ENCODE peak calls at places on chromosome 21, in five cellular contexts. One of them, this sample, is unnamed.

GRCh38 chr21:44714905-44715304 is 3.5 kb upstream of the TSPEAR start:
- DNase-seq in A549: no peak
- DNase-seq in mucosa of descending colon: no peak
- DNase-seq in neural progenitor cell: no peak
- DNase-seq in IMR-90: no peak
- DNase-seq in this sample: no peak

GRCh38 chr21:35705237-35705887 is 355.0 kb downstream of the SETD4 start:
- DNase-seq in A549: no peak
- DNase-seq in mucosa of descending colon: no peak
- DNase-seq in neural progenitor cell: no peak
- DNase-seq in IMR-90: no peak
- DNase-seq in this sample: no peak

GRCh38 chr21:44510109-44510507 is 29.9 kb downstream of the KRTAP10-1 start:
- DNase-seq in A549: no peak
- DNase-seq in mucosa of descending colon: no peak
- DNase-seq in neural progenitor cell: no peak
- DNase-seq in IMR-90: no peak
- DNase-seq in this sample: no peak

GRCh38 chr21:35478096-35479080 is 429.3 kb upstream of the RUNX1 start:
- DNase-seq in A549: no peak
- DNase-seq in mucosa of descending colon: no peak
- DNase-seq in neural progenitor cell: no peak
- DNase-seq in IMR-90: peak
- DNase-seq in this sample: no peak

GRCh38 chr21:40717008-40717407 is 129.9 kb downstream of the DSCAM start:
- DNase-seq in A549: no peak
- DNase-seq in mucosa of descending colon: no peak
- DNase-seq in neural progenitor cell: no peak
- DNase-seq in IMR-90: no peak
- DNase-seq in this sample: no peak

GRCh38 chr21:38386967-38387366 is 111.3 kb downstream of the ERG start:
- DNase-seq in A549: no peak
- DNase-seq in mucosa of descending colon: no peak
- DNase-seq in neural progenitor cell: no peak
- DNase-seq in IMR-90: no peak
- DNase-seq in this sample: no peak

GRCh38 chr21:45993210-45994085 is 11.9 kb downstream of the COL6A1 start:
- DNase-seq in A549: no peak
- DNase-seq in mucosa of descending colon: no peak
- DNase-seq in neural progenitor cell: no peak
- DNase-seq in IMR-90: no peak
- DNase-seq in this sample: no peak

GRCh38 chr21:35206141-35207125 is 157.3 kb upstream of the RUNX1 start:
- DNase-seq in A549: no peak
- DNase-seq in mucosa of descending colon: no peak
- DNase-seq in neural progenitor cell: no peak
- DNase-seq in IMR-90: peak
- DNase-seq in this sample: no peak

GRCh38 chr21:14591882-14592281 is 45.8 kb upstream of the SAMSN1 start:
- DNase-seq in A549: no peak
- DNase-seq in mucosa of descending colon: peak
- DNase-seq in neural progenitor cell: no peak
- DNase-seq in IMR-90: no peak
- DNase-seq in this sample: no peak

GRCh38 chr21:24825348-24825747 is 781.9 kb downstream of the MRPL39 start:
- DNase-seq in A549: no peak
- DNase-seq in mucosa of descending colon: no peak
- DNase-seq in neural progenitor cell: no peak
- DNase-seq in IMR-90: no peak
- DNase-seq in this sample: no peak

GRCh38 chr21:35428489-35428888 is 379.4 kb upstream of the RUNX1 start:
- DNase-seq in A549: no peak
- DNase-seq in mucosa of descending colon: no peak
- DNase-seq in neural progenitor cell: peak
- DNase-seq in IMR-90: no peak
- DNase-seq in this sample: no peak

GRCh38 chr21:15831497-15831896 is 101.7 kb downstream of the USP25 start:
- DNase-seq in A549: no peak
- DNase-seq in mucosa of descending colon: no peak
- DNase-seq in neural progenitor cell: no peak
- DNase-seq in IMR-90: no peak
- DNase-seq in this sample: no peak
- H3K4me3 ChIP-seq in A549: no peak
- H3K4me3 ChIP-seq in mucosa of descending colon: no peak
- H3K4me3 ChIP-seq in neural progenitor cell: no peak
- H3K4me3 ChIP-seq in IMR-90: no peak
- H3K4me3 ChIP-seq in this sample: no peak

GRCh38 chr21:36718951-36719501 is 20.1 kb downstream of the SIM2 start:
- DNase-seq in A549: no peak
- DNase-seq in mucosa of descending colon: peak
- DNase-seq in neural progenitor cell: no peak
- DNase-seq in IMR-90: no peak
- DNase-seq in this sample: no peak

GRCh38 chr21:36719614-36720013 is 20.7 kb downstream of the SIM2 start:
- DNase-seq in A549: no peak
- DNase-seq in mucosa of descending colon: peak
- DNase-seq in neural progenitor cell: no peak
- DNase-seq in IMR-90: no peak
- DNase-seq in this sample: no peak

GRCh38 chr21:36722370-36723368 is 23.8 kb downstream of the SIM2 start:
- DNase-seq in A549: no peak
- DNase-seq in mucosa of descending colon: no peak
- DNase-seq in neural progenitor cell: no peak
- DNase-seq in IMR-90: no peak
- DNase-seq in this sample: no peak

GRCh38 chr21:36723371-36723881 is 24.5 kb downstream of the SIM2 start:
- DNase-seq in A549: no peak
- DNase-seq in mucosa of descending colon: no peak
- DNase-seq in neural progenitor cell: no peak
- DNase-seq in IMR-90: no peak
- DNase-seq in this sample: no peak

DNA sequence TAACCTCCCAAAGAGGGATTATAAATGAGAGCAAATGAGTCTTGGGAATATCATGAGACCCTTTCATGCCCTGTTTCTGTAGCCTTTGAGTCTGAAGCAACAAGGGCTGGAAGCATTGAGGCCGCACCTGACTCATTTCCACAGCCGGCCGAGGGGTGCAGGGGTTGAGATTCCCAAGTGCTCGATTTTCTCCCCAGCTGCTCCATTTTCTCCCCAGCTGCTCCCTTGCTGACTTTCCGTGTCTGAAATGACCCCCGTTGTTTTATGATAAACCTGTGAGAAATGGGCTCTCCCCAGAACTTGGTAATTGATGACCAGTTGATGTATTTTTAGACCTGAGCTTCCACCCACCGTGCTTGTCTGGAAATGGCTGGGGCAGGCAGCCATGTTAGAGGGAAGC is 22.9 kb downstream of the SIM2 start:
- DNase-seq in A549: no peak
- DNase-seq in mucosa of descending colon: no peak
- DNase-seq in neural progenitor cell: no peak
- DNase-seq in IMR-90: no peak
- DNase-seq in this sample: no peak
- H3K4me3 ChIP-seq in A549: no peak
- H3K4me3 ChIP-seq in mucosa of descending colon: no peak
- H3K4me3 ChIP-seq in neural progenitor cell: no peak
- H3K4me3 ChIP-seq in IMR-90: no peak
- H3K4me3 ChIP-seq in this sample: no peak

DNA sequence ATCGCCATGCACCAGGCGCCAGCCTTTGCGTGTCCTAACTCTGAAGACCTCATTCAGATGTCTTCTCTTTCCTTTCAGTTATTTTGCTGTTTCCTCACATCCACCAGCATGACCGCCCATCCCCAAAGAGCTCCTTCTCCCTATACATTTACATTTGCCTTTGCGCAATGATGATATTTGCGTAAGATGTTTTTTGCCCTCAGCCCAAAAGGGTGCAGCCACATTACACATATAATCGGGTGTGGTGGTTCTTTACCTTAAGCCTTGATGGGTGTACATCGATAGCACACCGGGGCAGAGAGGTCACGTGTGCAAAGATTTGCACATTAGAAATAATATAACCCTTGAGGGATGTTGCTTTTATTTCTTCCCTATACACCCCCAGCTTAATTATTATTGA is 192.8 kb downstream of the HUNK start:
- DNase-seq in A549: no peak
- DNase-seq in mucosa of descending colon: no peak
- DNase-seq in neural progenitor cell: no peak
- DNase-seq in IMR-90: no peak
- DNase-seq in this sample: no peak
- H3K4me3 ChIP-seq in A549: no peak
- H3K4me3 ChIP-seq in mucosa of descending colon: no peak
- H3K4me3 ChIP-seq in neural progenitor cell: no peak
- H3K4me3 ChIP-seq in IMR-90: no peak
- H3K4me3 ChIP-seq in this sample: no peak

GRCh38 chr21:16589499-16589898 is 859.7 kb downstream of the USP25 start:
- DNase-seq in A549: no peak
- DNase-seq in mucosa of descending colon: no peak
- DNase-seq in neural progenitor cell: no peak
- DNase-seq in IMR-90: no peak
- DNase-seq in this sample: no peak

GRCh38 chr21:16588433-16588860 is 858.7 kb downstream of the USP25 start:
- DNase-seq in A549: peak
- DNase-seq in mucosa of descending colon: peak
- DNase-seq in neural progenitor cell: peak
- DNase-seq in IMR-90: peak
- DNase-seq in this sample: peak

GRCh38 chr21:16589046-16589445 is 859.3 kb downstream of the USP25 start:
- DNase-seq in A549: no peak
- DNase-seq in mucosa of descending colon: no peak
- DNase-seq in neural progenitor cell: no peak
- DNase-seq in IMR-90: no peak
- DNase-seq in this sample: no peak

GRCh38 chr21:16587671-16588379 is 858.0 kb downstream of the USP25 start:
- DNase-seq in A549: no peak
- DNase-seq in mucosa of descending colon: no peak
- DNase-seq in neural progenitor cell: peak
- DNase-seq in IMR-90: peak
- DNase-seq in this sample: no peak

DNA sequence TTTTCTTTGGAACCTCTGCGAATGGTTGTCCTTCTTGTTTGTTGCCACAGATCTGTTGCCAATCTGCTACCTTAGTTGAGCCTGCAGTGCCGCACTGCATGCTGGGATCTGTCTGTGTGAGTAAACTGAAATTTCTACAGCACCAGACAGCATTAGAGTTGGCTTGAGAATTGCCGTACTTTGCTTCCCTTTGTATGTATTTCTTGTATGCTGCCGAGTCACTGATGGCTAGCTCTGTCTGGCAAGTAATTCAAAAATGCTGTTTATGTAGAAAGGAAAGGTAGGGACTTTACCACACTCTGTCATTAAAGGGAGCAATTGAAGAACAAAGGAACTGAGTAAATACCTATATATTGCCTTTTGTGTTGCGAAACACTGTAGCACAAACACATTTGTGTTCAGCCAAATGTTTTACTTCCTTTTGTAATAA is 857.4 kb downstream of the USP25 start:
- DNase-seq in A549: peak
- DNase-seq in mucosa of descending colon: peak
- DNase-seq in neural progenitor cell: no peak
- DNase-seq in IMR-90: peak
- DNase-seq in this sample: peak
- H3K4me3 ChIP-seq in A549: peak
- H3K4me3 ChIP-seq in mucosa of descending colon: no peak
- H3K4me3 ChIP-seq in neural progenitor cell: no peak
- H3K4me3 ChIP-seq in IMR-90: peak
- H3K4me3 ChIP-seq in this sample: peak

DNA sequence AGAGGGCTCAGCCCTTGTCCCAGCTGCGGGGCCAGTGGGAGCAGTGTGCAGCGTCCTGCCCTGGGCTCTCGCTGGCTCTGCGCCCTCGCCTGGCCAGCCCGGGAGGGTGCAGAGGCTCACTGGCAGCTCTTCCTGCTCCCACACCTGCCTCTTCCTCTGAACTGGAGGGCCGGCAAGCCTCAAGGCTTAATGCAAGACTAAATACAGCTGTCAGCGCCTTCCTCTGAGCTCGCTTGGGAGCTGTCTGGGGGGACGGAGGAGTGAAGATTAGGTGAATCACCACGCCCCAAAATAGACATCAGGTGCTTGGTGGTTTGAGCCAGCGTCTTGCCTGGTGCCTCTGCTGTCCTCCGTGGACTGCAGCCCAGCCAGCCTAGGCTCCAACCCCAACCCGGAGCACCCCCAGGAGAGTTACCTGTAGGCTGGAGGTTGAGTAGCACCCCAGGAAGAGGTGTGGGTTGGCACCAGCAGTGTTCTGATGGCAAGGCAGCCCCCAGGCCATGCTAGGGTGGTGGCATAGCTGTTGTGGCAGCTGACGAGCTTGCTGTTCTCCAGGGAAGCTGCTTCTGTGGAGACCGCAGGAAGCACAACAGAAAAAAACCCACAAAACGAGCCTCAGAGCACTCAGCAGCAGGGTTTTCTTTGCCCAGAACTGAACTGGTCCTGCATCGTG is 36.9 kb downstream of the UMODL1 start:
- DNase-seq in A549: peak
- DNase-seq in mucosa of descending colon: peak
- DNase-seq in neural progenitor cell: peak
- DNase-seq in IMR-90: peak
- DNase-seq in this sample: peak
- H3K4me3 ChIP-seq in A549: no peak
- H3K4me3 ChIP-seq in mucosa of descending colon: no peak
- H3K4me3 ChIP-seq in neural progenitor cell: no peak
- H3K4me3 ChIP-seq in IMR-90: no peak
- H3K4me3 ChIP-seq in this sample: no peak

DNA sequence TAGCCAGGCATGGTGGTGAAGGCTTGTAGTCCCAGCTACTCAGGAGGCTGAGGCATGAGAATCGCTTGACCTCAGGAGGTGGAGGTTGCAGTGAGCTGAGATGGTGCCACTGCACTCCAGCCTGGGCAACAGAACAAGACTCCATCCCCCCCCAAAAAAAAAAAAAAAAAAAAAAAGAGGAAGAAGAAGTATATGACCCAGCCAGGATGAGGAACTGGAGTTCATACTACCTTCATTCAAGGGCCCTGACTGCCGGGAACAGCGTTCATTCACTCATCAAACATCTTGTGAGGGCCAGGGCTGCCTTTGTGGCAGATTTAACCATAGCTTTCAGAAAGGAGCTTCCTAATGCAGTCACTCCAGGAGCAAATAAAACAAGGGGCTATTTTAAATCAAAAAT is 127.6 kb downstream of the MRPS6 start:
- DNase-seq in A549: no peak
- DNase-seq in mucosa of descending colon: no peak
- DNase-seq in neural progenitor cell: no peak
- DNase-seq in IMR-90: no peak
- DNase-seq in this sample: no peak
- H3K4me3 ChIP-seq in A549: no peak
- H3K4me3 ChIP-seq in mucosa of descending colon: no peak
- H3K4me3 ChIP-seq in neural progenitor cell: peak
- H3K4me3 ChIP-seq in IMR-90: no peak
- H3K4me3 ChIP-seq in this sample: no peak